ENCODE peak calls at places on chromosomes 4 and X, in ten cellular contexts. W is HCT116; Z is naive thymus-derived CD4-positive, alpha-beta T cell; N is A549; H is coronary artery; I is PC-9; G is adrenal gland; C is MM.1S; D is colonic mucosa; Q is cardiac muscle cell. J is an unnamed sample.

GRCh38 chrX:147522986-147523385 is 388.7 kb upstream of the FMR1 start:
- DNase-seq in C (no peak), N (no peak), W (no peak), H (no peak), Q (no peak), I (no peak), Z (no peak), G (no peak), D (no peak), J (no peak)

GRCh38 chr4:55543858-55544257 is 2.9 kb downstream of the CLOCK start:
- DNase-seq in Z (no peak), W (peak; percentile 13), D (no peak), G (no peak), Q (peak; percentile 13), C (no peak), I (peak; percentile 37), N (no peak), H (no peak), J (no peak)

GRCh38 chr4:119652978-119653377 is 24.4 kb upstream of the PDE5A start:
- DNase-seq in C (no peak), Q (no peak), Z (no peak), H (no peak), N (no peak), D (no peak), I (no peak), W (no peak), G (no peak), J (no peak)

GRCh38 chr4:119471259-119471658 is 149.3 kb upstream of the FABP2 start:
- DNase-seq in Q (no peak), C (no peak), G (no peak), Z (no peak), I (no peak), H (no peak), W (no peak), D (no peak), N (no peak), J (no peak)

GRCh38 chr4:182067828-182068227 is 175.4 kb upstream of the TENM3 start:
- DNase-seq in H (no peak), W (no peak), G (no peak), N (no peak), I (no peak), C (no peak), Q (no peak), D (no peak), Z (no peak), J (no peak)

GRCh38 chr4:9933184-9933583 is 88.1 kb downstream of the SLC2A9 start:
- DNase-seq in G (peak; percentile 21), W (no peak), Q (no peak), H (no peak), C (no peak), D (no peak), N (no peak), I (no peak), Z (no peak), J (no peak)

GRCh38 chr4:143406523-143406922 is 69.8 kb downstream of the GAB1 start:
- DNase-seq in Q (peak; percentile 80), I (no peak), G (peak; percentile 87), W (no peak), H (peak; percentile 93), C (no peak), D (peak; percentile 60), Z (no peak), N (no peak), J (peak; percentile 62)

GRCh38 chr4:151472297-151472696 is 63.3 kb downstream of the FHIP1A start:
- DNase-seq in W (no peak), H (no peak), Q (no peak), C (no peak), I (no peak), N (no peak), G (no peak), D (no peak), Z (no peak), J (no peak)

GRCh38 chr4:61443813-61444510 is 243.8 kb downstream of the ADGRL3 start:
- DNase-seq in G (no peak), Z (no peak), W (no peak), Q (peak; percentile 69), I (peak; percentile 54), C (no peak), N (no peak), D (no peak), H (no peak), J (no peak)

GRCh38 chr4:64001229-64001898 is 407.9 kb downstream of the TECRL start:
- DNase-seq in W (no peak), Q (no peak), Z (no peak), C (peak; percentile 79), H (no peak), D (no peak), G (no peak), N (no peak), I (no peak), J (no peak)

GRCh38 chrX:9147086-9147485 is 113.2 kb upstream of the FAM9B start:
- DNase-seq in G (no peak), H (no peak), Q (no peak), W (no peak), N (no peak), I (no peak), Z (no peak), D (no peak), C (no peak), J (no peak)

GRCh38 chrX:9146657-9147056 is 112.7 kb upstream of the FAM9B start:
- DNase-seq in Q (no peak), C (no peak), G (no peak), W (no peak), N (no peak), D (no peak), H (no peak), I (no peak), Z (no peak), J (no peak)

GRCh38 chrX:9149831-9150230 is 115.9 kb upstream of the FAM9B start:
- DNase-seq in W (no peak), C (no peak), D (no peak), Q (no peak), Z (no peak), N (no peak), I (no peak), G (no peak), H (no peak), J (peak; percentile 51)

GRCh38 chrX:9147631-9148189 is 113.8 kb upstream of the FAM9B start:
- DNase-seq in C (no peak), W (no peak), G (no peak), N (no peak), D (no peak), Z (no peak), H (no peak), Q (no peak), I (no peak), J (no peak)

GRCh38 chrX:9148626-9149385 is 114.9 kb upstream of the FAM9B start:
- DNase-seq in G (no peak), Z (no peak), Q (peak; percentile 64), D (no peak), C (no peak), W (no peak), H (no peak), I (peak; percentile 37), N (peak; percentile 42), J (no peak)
- H3K27ac ChIP-seq in G (no peak overlapping the region), Z (no peak overlapping the region), Q (no peak overlapping the region), D (no peak overlapping the region), C (no peak overlapping the region), W (no peak overlapping the region), H (no peak overlapping the region), I (peak overlapping the region; percentile 62), N (peak overlapping the region; percentile 46), J (peak overlapping the region; percentile 45)

DNA sequence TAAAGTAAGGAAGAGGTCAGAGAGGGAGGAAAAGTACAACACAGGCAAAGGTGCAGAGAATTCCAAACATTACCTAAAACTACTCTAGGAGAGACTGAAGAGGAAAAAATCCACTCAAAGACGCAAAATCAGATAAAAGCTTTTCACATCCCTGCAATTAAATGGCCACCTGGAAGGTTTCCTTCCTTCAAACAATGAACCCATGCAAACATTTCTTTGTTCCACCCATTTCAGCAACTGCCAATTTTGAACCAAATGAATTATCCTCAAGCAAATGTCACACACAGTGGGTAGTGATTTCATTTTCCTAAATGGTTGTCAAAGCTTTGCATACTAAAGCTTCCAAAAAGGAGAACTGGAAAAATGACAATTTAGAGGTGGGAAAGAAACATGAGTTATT is 45.1 kb downstream of the APBB2 start:
- DNase-seq in Z (no peak), N (no peak), D (no peak), G (no peak), H (no peak), Q (no peak), C (no peak), W (no peak), I (no peak), J (no peak)
- H3K27ac ChIP-seq in Z (no peak overlapping the region), N (no peak overlapping the region), D (no peak overlapping the region), G (no peak overlapping the region), H (no peak overlapping the region), Q (no peak overlapping the region), C (no peak overlapping the region), W (no peak overlapping the region), I (no peak overlapping the region), J (no peak overlapping the region)

GRCh38 chrX:16465081-16465876 is 184.7 kb upstream of the S100G start:
- DNase-seq in G (no peak), D (no peak), Q (no peak), Z (no peak), H (no peak), I (no peak), W (no peak), C (no peak), N (no peak), J (no peak)
- H3K27ac ChIP-seq in G (no peak overlapping the region), D (no peak overlapping the region), Q (no peak overlapping the region), Z (no peak overlapping the region), H (no peak overlapping the region), I (no peak overlapping the region), W (no peak overlapping the region), C (no peak overlapping the region), N (no peak overlapping the region), J (no peak overlapping the region)

GRCh38 chrX:107676559-107677378 is 48.5 kb downstream of the PRPS1 start:
- DNase-seq in W (peak; percentile 78), D (peak; percentile 75), G (peak; percentile 91), H (peak; percentile 96), I (peak; percentile 93), Z (peak; percentile 51), N (peak; percentile 88), Q (peak; percentile 96), C (peak; percentile 61), J (peak; percentile 80)

GRCh38 chrX:107674480-107675364 is 46.4 kb downstream of the PRPS1 start:
- DNase-seq in I (peak; percentile 19), D (peak; percentile 66), Q (peak; percentile 94), W (no peak), G (peak; percentile 68), N (no peak), C (peak; percentile 27), Z (no peak), H (peak; percentile 91), J (peak; percentile 59)

GRCh38 chrX:107673933-107674479 is 45.7 kb downstream of the PRPS1 start:
- DNase-seq in Z (peak; percentile 93), I (peak; percentile 32), N (no peak), Q (peak; percentile 95), D (peak; percentile 65), G (peak; percentile 79), C (peak; percentile 88), H (peak; percentile 95), W (no peak), J (peak; percentile 79)

GRCh38 chrX:107675823-107676555 is 47.7 kb downstream of the PRPS1 start:
- DNase-seq in G (peak; percentile 42), H (peak; percentile 74), W (no peak), Q (peak; percentile 80), N (no peak), I (peak; percentile 36), D (no peak), Z (peak; percentile 30), C (peak; percentile 56), J (no peak)

DNA sequence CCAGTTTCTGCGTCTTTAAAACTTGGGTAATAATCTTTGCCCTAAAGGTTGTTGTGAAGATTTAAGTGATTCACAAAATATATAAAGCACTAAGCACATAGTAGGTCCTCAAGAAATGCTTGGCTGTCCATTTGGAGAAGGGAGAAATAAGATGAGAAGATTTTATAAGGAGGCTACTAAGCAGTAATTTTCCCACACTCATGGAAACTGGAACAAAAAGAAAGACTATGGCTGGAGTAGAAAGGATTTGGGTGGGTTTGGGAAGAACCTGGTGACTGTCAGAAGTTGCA is 47.0 kb downstream of the PRPS1 start:
- DNase-seq in I (peak; percentile 6), Z (no peak), D (no peak), Q (no peak), G (no peak), W (no peak), C (no peak), N (no peak), H (no peak), J (no peak)
- H3K27ac ChIP-seq in I (no peak overlapping the region), Z (peak overlapping the region; percentile 99), D (peak overlapping the region; percentile 75), Q (no peak overlapping the region), G (peak overlapping the region; percentile 33), W (no peak overlapping the region), C (peak overlapping the region; percentile 98), N (peak overlapping the region; percentile 85), H (peak overlapping the region; percentile 98), J (peak overlapping the region; percentile 88)

J was measured in testis.